ENCODE peak calls at places on chromosome 22, in ten cellular contexts. One of them, this sample, is unnamed.

GRCh38 chr22:33302049-33302545 is 243.9 kb upstream of the SYN3 start:
- DNase-seq in thoracic aorta: peak
- DNase-seq in tibial artery: peak
- DNase-seq in mesendoderm: peak
- DNase-seq in A549: peak
- DNase-seq in NB4: peak
- DNase-seq in CD8-positive, alpha-beta memory T cell: peak
- DNase-seq in transverse colon: peak
- DNase-seq in GM23338: peak
- DNase-seq in lung: peak
- DNase-seq in this sample: peak

GRCh38 chr22:30208631-30209603 is 37.6 kb downstream of the LIF start:
- DNase-seq in thoracic aorta: peak
- DNase-seq in tibial artery: peak
- DNase-seq in mesendoderm: peak
- DNase-seq in A549: no peak
- DNase-seq in NB4: no peak
- DNase-seq in CD8-positive, alpha-beta memory T cell: no peak
- DNase-seq in transverse colon: peak
- DNase-seq in GM23338: no peak
- DNase-seq in lung: no peak
- DNase-seq in this sample: peak

GRCh38 chr22:28231423-28231822 is 312.4 kb upstream of the PITPNB start:
- DNase-seq in thoracic aorta: no peak
- DNase-seq in tibial artery: no peak
- DNase-seq in mesendoderm: peak
- DNase-seq in A549: no peak
- DNase-seq in NB4: no peak
- DNase-seq in CD8-positive, alpha-beta memory T cell: no peak
- DNase-seq in transverse colon: no peak
- DNase-seq in GM23338: peak
- DNase-seq in lung: no peak
- DNase-seq in this sample: peak

GRCh38 chr22:48397531-48398180 is 1430.0 kb downstream of the BRD1 start:
- DNase-seq in thoracic aorta: no peak
- DNase-seq in tibial artery: peak
- DNase-seq in mesendoderm: no peak
- DNase-seq in A549: no peak
- DNase-seq in NB4: no peak
- DNase-seq in CD8-positive, alpha-beta memory T cell: no peak
- DNase-seq in transverse colon: no peak
- DNase-seq in GM23338: no peak
- DNase-seq in lung: no peak
- DNase-seq in this sample: no peak

GRCh38 chr22:25700996-25701815 is 40.8 kb upstream of the MYO18B start:
- DNase-seq in thoracic aorta: no peak
- DNase-seq in tibial artery: no peak
- DNase-seq in mesendoderm: no peak
- DNase-seq in A549: no peak
- DNase-seq in NB4: no peak
- DNase-seq in CD8-positive, alpha-beta memory T cell: no peak
- DNase-seq in transverse colon: no peak
- DNase-seq in GM23338: no peak
- DNase-seq in lung: no peak
- DNase-seq in this sample: no peak

GRCh38 chr22:42651134-42651533 is 1.9 kb upstream of the CYB5R3 start:
- DNase-seq in thoracic aorta: no peak
- DNase-seq in tibial artery: no peak
- DNase-seq in mesendoderm: no peak
- DNase-seq in A549: peak
- DNase-seq in NB4: no peak
- DNase-seq in CD8-positive, alpha-beta memory T cell: no peak
- DNase-seq in transverse colon: no peak
- DNase-seq in GM23338: peak
- DNase-seq in lung: no peak
- DNase-seq in this sample: peak

GRCh38 chr22:39227542-39228272 is 17.1 kb downstream of the PDGFB start:
- DNase-seq in thoracic aorta: no peak
- DNase-seq in tibial artery: no peak
- DNase-seq in mesendoderm: no peak
- DNase-seq in A549: no peak
- DNase-seq in NB4: no peak
- DNase-seq in CD8-positive, alpha-beta memory T cell: no peak
- DNase-seq in transverse colon: no peak
- DNase-seq in GM23338: no peak
- DNase-seq in lung: no peak
- DNase-seq in this sample: no peak

GRCh38 chr22:39080052-39080762 is 3.1 kb downstream of the APOBEC3G start:
- DNase-seq in thoracic aorta: no peak
- DNase-seq in tibial artery: no peak
- DNase-seq in mesendoderm: no peak
- DNase-seq in A549: no peak
- DNase-seq in NB4: no peak
- DNase-seq in CD8-positive, alpha-beta memory T cell: peak
- DNase-seq in transverse colon: no peak
- DNase-seq in GM23338: no peak
- DNase-seq in lung: no peak
- DNase-seq in this sample: no peak

GRCh38 chr22:27518583-27519437 is 282.7 kb downstream of the MN1 start:
- DNase-seq in thoracic aorta: no peak
- DNase-seq in tibial artery: no peak
- DNase-seq in mesendoderm: no peak
- DNase-seq in A549: no peak
- DNase-seq in NB4: no peak
- DNase-seq in CD8-positive, alpha-beta memory T cell: no peak
- DNase-seq in transverse colon: no peak
- DNase-seq in GM23338: peak
- DNase-seq in lung: no peak
- DNase-seq in this sample: no peak

GRCh38 chr22:23509571-23510302 is 70.4 kb downstream of the IGLL1 start:
- DNase-seq in thoracic aorta: no peak
- DNase-seq in tibial artery: no peak
- DNase-seq in mesendoderm: peak
- DNase-seq in A549: no peak
- DNase-seq in NB4: no peak
- DNase-seq in CD8-positive, alpha-beta memory T cell: no peak
- DNase-seq in transverse colon: no peak
- DNase-seq in GM23338: no peak
- DNase-seq in lung: no peak
- DNase-seq in this sample: peak

GRCh38 chr22:33455036-33455435 is 396.9 kb upstream of the SYN3 start:
- DNase-seq in thoracic aorta: no peak
- DNase-seq in tibial artery: no peak
- DNase-seq in mesendoderm: no peak
- DNase-seq in A549: no peak
- DNase-seq in NB4: no peak
- DNase-seq in CD8-positive, alpha-beta memory T cell: no peak
- DNase-seq in transverse colon: no peak
- DNase-seq in GM23338: no peak
- DNase-seq in lung: no peak
- DNase-seq in this sample: no peak

GRCh38 chr22:40635940-40636379 is 559 bp downstream of the MRTFA start:
- DNase-seq in thoracic aorta: no peak
- DNase-seq in tibial artery: no peak
- DNase-seq in mesendoderm: no peak
- DNase-seq in A549: no peak
- DNase-seq in NB4: no peak
- DNase-seq in CD8-positive, alpha-beta memory T cell: no peak
- DNase-seq in transverse colon: peak
- DNase-seq in GM23338: peak
- DNase-seq in lung: no peak
- DNase-seq in this sample: no peak

GRCh38 chr22:21865041-21865440 is 2.4 kb downstream of the MAPK1 start:
- DNase-seq in thoracic aorta: peak
- DNase-seq in tibial artery: no peak
- DNase-seq in mesendoderm: peak
- DNase-seq in A549: no peak
- DNase-seq in NB4: peak
- DNase-seq in CD8-positive, alpha-beta memory T cell: no peak
- DNase-seq in transverse colon: no peak
- DNase-seq in GM23338: no peak
- DNase-seq in lung: peak
- DNase-seq in this sample: no peak

GRCh38 chr22:45684752-45685359 is 13.2 kb downstream of the ATXN10 start:
- DNase-seq in thoracic aorta: no peak
- DNase-seq in tibial artery: no peak
- DNase-seq in mesendoderm: no peak
- DNase-seq in A549: no peak
- DNase-seq in NB4: no peak
- DNase-seq in CD8-positive, alpha-beta memory T cell: no peak
- DNase-seq in transverse colon: no peak
- DNase-seq in GM23338: no peak
- DNase-seq in lung: no peak
- DNase-seq in this sample: no peak
- H3K4me3 ChIP-seq in thoracic aorta: no peak
- H3K4me3 ChIP-seq in tibial artery: no peak
- H3K4me3 ChIP-seq in mesendoderm: no peak
- H3K4me3 ChIP-seq in A549: no peak
- H3K4me3 ChIP-seq in NB4: no peak
- H3K4me3 ChIP-seq in CD8-positive, alpha-beta memory T cell: no peak
- H3K4me3 ChIP-seq in transverse colon: no peak
- H3K4me3 ChIP-seq in GM23338: no peak
- H3K4me3 ChIP-seq in lung: no peak
- H3K4me3 ChIP-seq in this sample: no peak

GRCh38 chr22:35674335-35674734 is 26.1 kb downstream of the APOL6 start:
- DNase-seq in thoracic aorta: no peak
- DNase-seq in tibial artery: no peak
- DNase-seq in mesendoderm: peak
- DNase-seq in A549: no peak
- DNase-seq in NB4: no peak
- DNase-seq in CD8-positive, alpha-beta memory T cell: no peak
- DNase-seq in transverse colon: no peak
- DNase-seq in GM23338: peak
- DNase-seq in lung: no peak
- DNase-seq in this sample: no peak
- H3K4me3 ChIP-seq in thoracic aorta: no peak
- H3K4me3 ChIP-seq in tibial artery: no peak
- H3K4me3 ChIP-seq in mesendoderm: no peak
- H3K4me3 ChIP-seq in A549: no peak
- H3K4me3 ChIP-seq in NB4: no peak
- H3K4me3 ChIP-seq in CD8-positive, alpha-beta memory T cell: no peak
- H3K4me3 ChIP-seq in transverse colon: no peak
- H3K4me3 ChIP-seq in GM23338: no peak
- H3K4me3 ChIP-seq in lung: no peak
- H3K4me3 ChIP-seq in this sample: no peak

DNA sequence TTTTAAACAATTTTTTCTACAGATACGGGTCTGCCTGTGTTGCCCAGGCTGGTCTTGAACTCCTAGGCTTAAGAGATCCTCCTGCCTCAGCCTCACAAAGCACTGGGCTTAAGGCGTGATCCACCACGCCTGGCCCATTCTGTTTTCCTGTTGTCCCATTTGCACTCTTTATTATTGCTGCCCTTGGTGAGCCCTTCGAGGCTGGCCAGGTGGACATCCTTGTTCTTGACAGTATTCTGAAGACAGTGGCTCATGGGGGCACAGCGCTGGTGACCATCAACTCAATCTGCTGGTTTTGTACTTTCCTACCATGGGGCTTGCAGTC is 35.6 kb downstream of the TBC1D22A start:
- DNase-seq in thoracic aorta: no peak
- DNase-seq in tibial artery: peak
- DNase-seq in mesendoderm: no peak
- DNase-seq in A549: no peak
- DNase-seq in NB4: no peak
- DNase-seq in CD8-positive, alpha-beta memory T cell: no peak
- DNase-seq in transverse colon: no peak
- DNase-seq in GM23338: no peak
- DNase-seq in lung: no peak
- DNase-seq in this sample: no peak
- H3K4me3 ChIP-seq in thoracic aorta: no peak
- H3K4me3 ChIP-seq in tibial artery: no peak
- H3K4me3 ChIP-seq in mesendoderm: no peak
- H3K4me3 ChIP-seq in A549: no peak
- H3K4me3 ChIP-seq in NB4: no peak
- H3K4me3 ChIP-seq in CD8-positive, alpha-beta memory T cell: no peak
- H3K4me3 ChIP-seq in transverse colon: no peak
- H3K4me3 ChIP-seq in GM23338: no peak
- H3K4me3 ChIP-seq in lung: no peak
- H3K4me3 ChIP-seq in this sample: no peak

GRCh38 chr22:36386351-36386899 is 1.3 kb downstream of the MYH9 start:
- DNase-seq in thoracic aorta: no peak
- DNase-seq in tibial artery: peak
- DNase-seq in mesendoderm: no peak
- DNase-seq in A549: no peak
- DNase-seq in NB4: peak
- DNase-seq in CD8-positive, alpha-beta memory T cell: no peak
- DNase-seq in transverse colon: peak
- DNase-seq in GM23338: no peak
- DNase-seq in lung: no peak
- DNase-seq in this sample: peak

GRCh38 chr22:36385491-36386350 is 2.0 kb downstream of the MYH9 start:
- DNase-seq in thoracic aorta: peak
- DNase-seq in tibial artery: peak
- DNase-seq in mesendoderm: peak
- DNase-seq in A549: no peak
- DNase-seq in NB4: peak
- DNase-seq in CD8-positive, alpha-beta memory T cell: peak
- DNase-seq in transverse colon: peak
- DNase-seq in GM23338: peak
- DNase-seq in lung: peak
- DNase-seq in this sample: peak

GRCh38 chr22:36386900-36387663 is 685 bp downstream of the MYH9 start:
- DNase-seq in thoracic aorta: no peak
- DNase-seq in tibial artery: peak
- DNase-seq in mesendoderm: no peak
- DNase-seq in A549: no peak
- DNase-seq in NB4: peak
- DNase-seq in CD8-positive, alpha-beta memory T cell: no peak
- DNase-seq in transverse colon: peak
- DNase-seq in GM23338: peak
- DNase-seq in lung: peak
- DNase-seq in this sample: peak

GRCh38 chr22:36383110-36383581 is 4.6 kb downstream of the MYH9 start:
- DNase-seq in thoracic aorta: no peak
- DNase-seq in tibial artery: no peak
- DNase-seq in mesendoderm: no peak
- DNase-seq in A549: no peak
- DNase-seq in NB4: peak
- DNase-seq in CD8-positive, alpha-beta memory T cell: peak
- DNase-seq in transverse colon: peak
- DNase-seq in GM23338: no peak
- DNase-seq in lung: no peak
- DNase-seq in this sample: no peak

DNA sequence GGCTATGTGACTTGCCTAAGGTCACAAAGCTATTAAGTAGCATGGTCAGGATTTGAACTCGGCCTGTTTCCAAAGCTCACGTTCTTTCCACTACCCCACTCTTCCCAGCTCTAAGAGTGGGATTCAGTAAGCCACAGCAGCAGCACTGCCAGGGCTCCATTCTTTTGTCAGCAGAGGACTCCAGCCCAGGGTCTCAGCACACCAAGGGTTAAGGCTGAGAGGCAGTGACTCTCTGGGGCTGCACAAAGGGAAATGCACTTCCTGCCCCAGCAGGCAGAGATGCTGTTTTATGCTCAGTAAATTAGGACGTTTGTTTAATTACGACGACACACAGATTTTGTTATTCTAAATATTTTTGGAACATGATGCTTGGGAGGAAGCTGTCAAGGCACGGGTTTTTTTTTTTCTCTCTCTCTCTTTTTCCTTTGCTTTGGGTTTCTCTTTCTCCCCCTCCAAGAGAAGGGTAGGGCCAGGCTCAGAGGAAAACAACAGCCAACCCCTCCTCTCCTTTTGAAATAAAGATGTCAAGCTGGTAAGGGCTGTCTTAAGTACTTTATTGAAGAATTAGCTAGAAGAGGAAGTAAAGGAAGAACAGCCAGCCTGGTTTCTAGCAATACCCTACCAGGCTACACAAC is 2.9 kb downstream of the MYH9 start:
- DNase-seq in thoracic aorta: no peak
- DNase-seq in tibial artery: peak
- DNase-seq in mesendoderm: peak
- DNase-seq in A549: no peak
- DNase-seq in NB4: peak
- DNase-seq in CD8-positive, alpha-beta memory T cell: peak
- DNase-seq in transverse colon: no peak
- DNase-seq in GM23338: peak
- DNase-seq in lung: no peak
- DNase-seq in this sample: peak
- H3K4me3 ChIP-seq in thoracic aorta: peak
- H3K4me3 ChIP-seq in tibial artery: peak
- H3K4me3 ChIP-seq in mesendoderm: no peak
- H3K4me3 ChIP-seq in A549: peak
- H3K4me3 ChIP-seq in NB4: peak
- H3K4me3 ChIP-seq in CD8-positive, alpha-beta memory T cell: peak
- H3K4me3 ChIP-seq in transverse colon: peak
- H3K4me3 ChIP-seq in GM23338: peak
- H3K4me3 ChIP-seq in lung: peak
- H3K4me3 ChIP-seq in this sample: no peak